ENCODE peak calls at places on chromosomes 3 and 15, in five cellular contexts. One of them, this sample, is unnamed.
A peak's percentile ranks its signal among the peaks of the same experiment; 100 is the strongest.

GRCh38 chr3:62669161-62669560 is 206.1 kb downstream of the CADPS start:
- DNase-seq in cardiac fibroblast: no peak
- DNase-seq in GM10248: no peak
- DNase-seq in psoas muscle: no peak
- DNase-seq in stimulated activated CD4-positive, alpha-beta T cell treated with anti-CD3 and anti-CD28 coated beads, Interleukin-2, amount 100 ng/mL, for 48 hours: no peak
- DNase-seq in this sample: no peak

GRCh38 chr3:12138044-12138443 is 20.7 kb downstream of the TIMP4 start:
- DNase-seq in cardiac fibroblast: peak; percentile 65
- DNase-seq in GM10248: peak; percentile 33
- DNase-seq in psoas muscle: no peak
- DNase-seq in stimulated activated CD4-positive, alpha-beta T cell treated with anti-CD3 and anti-CD28 coated beads, Interleukin-2, amount 100 ng/mL, for 48 hours: no peak
- DNase-seq in this sample: peak; percentile 52

GRCh38 chr3:37534940-37535339 is 326.7 kb upstream of the CTDSPL start:
- DNase-seq in cardiac fibroblast: no peak
- DNase-seq in GM10248: no peak
- DNase-seq in psoas muscle: no peak
- DNase-seq in stimulated activated CD4-positive, alpha-beta T cell treated with anti-CD3 and anti-CD28 coated beads, Interleukin-2, amount 100 ng/mL, for 48 hours: no peak
- DNase-seq in this sample: no peak

GRCh38 chr3:101849714-101850326 is 506 bp downstream of the NFKBIZ start:
- DNase-seq in cardiac fibroblast: no peak
- DNase-seq in GM10248: no peak
- DNase-seq in psoas muscle: peak; percentile 72
- DNase-seq in stimulated activated CD4-positive, alpha-beta T cell treated with anti-CD3 and anti-CD28 coated beads, Interleukin-2, amount 100 ng/mL, for 48 hours: peak; percentile 53
- DNase-seq in this sample: no peak

GRCh38 chr3:9170851-9171160 is 78.6 kb downstream of the SRGAP3 start:
- DNase-seq in cardiac fibroblast: no peak
- DNase-seq in GM10248: no peak
- DNase-seq in psoas muscle: no peak
- DNase-seq in stimulated activated CD4-positive, alpha-beta T cell treated with anti-CD3 and anti-CD28 coated beads, Interleukin-2, amount 100 ng/mL, for 48 hours: no peak
- DNase-seq in this sample: no peak

GRCh38 chr3:132626955-132627354 is 29.9 kb downstream of the ACKR4 start:
- DNase-seq in cardiac fibroblast: no peak
- DNase-seq in GM10248: no peak
- DNase-seq in psoas muscle: no peak
- DNase-seq in stimulated activated CD4-positive, alpha-beta T cell treated with anti-CD3 and anti-CD28 coated beads, Interleukin-2, amount 100 ng/mL, for 48 hours: no peak
- DNase-seq in this sample: no peak

GRCh38 chr3:5796541-5796940 is 609.0 kb downstream of the EDEM1 start:
- DNase-seq in cardiac fibroblast: no peak
- DNase-seq in GM10248: no peak
- DNase-seq in psoas muscle: no peak
- DNase-seq in stimulated activated CD4-positive, alpha-beta T cell treated with anti-CD3 and anti-CD28 coated beads, Interleukin-2, amount 100 ng/mL, for 48 hours: no peak
- DNase-seq in this sample: no peak

GRCh38 chr3:120457827-120458226 is 7.0 kb upstream of the FSTL1 start:
- DNase-seq in cardiac fibroblast: no peak
- DNase-seq in GM10248: no peak
- DNase-seq in psoas muscle: no peak
- DNase-seq in stimulated activated CD4-positive, alpha-beta T cell treated with anti-CD3 and anti-CD28 coated beads, Interleukin-2, amount 100 ng/mL, for 48 hours: no peak
- DNase-seq in this sample: no peak

GRCh38 chr3:195537995-195538394 is 5.1 kb downstream of the PPP1R2 start:
- DNase-seq in cardiac fibroblast: no peak
- DNase-seq in GM10248: peak; percentile 31
- DNase-seq in psoas muscle: no peak
- DNase-seq in stimulated activated CD4-positive, alpha-beta T cell treated with anti-CD3 and anti-CD28 coated beads, Interleukin-2, amount 100 ng/mL, for 48 hours: no peak
- DNase-seq in this sample: no peak

GRCh38 chr3:126893651-126894050 is 89.3 kb upstream of the PLXNA1 start:
- DNase-seq in cardiac fibroblast: no peak
- DNase-seq in GM10248: no peak
- DNase-seq in psoas muscle: no peak
- DNase-seq in stimulated activated CD4-positive, alpha-beta T cell treated with anti-CD3 and anti-CD28 coated beads, Interleukin-2, amount 100 ng/mL, for 48 hours: no peak
- DNase-seq in this sample: no peak

GRCh38 chr3:149621218-149622005 is 36.4 kb downstream of the WWTR1 start:
- DNase-seq in cardiac fibroblast: peak; percentile 80
- DNase-seq in GM10248: no peak
- DNase-seq in psoas muscle: no peak
- DNase-seq in stimulated activated CD4-positive, alpha-beta T cell treated with anti-CD3 and anti-CD28 coated beads, Interleukin-2, amount 100 ng/mL, for 48 hours: no peak
- DNase-seq in this sample: peak; percentile 87

GRCh38 chr3:195286115-195286872 is 15.3 kb upstream of the XXYLT1 start:
- DNase-seq in cardiac fibroblast: peak; percentile 62
- DNase-seq in GM10248: no peak
- DNase-seq in psoas muscle: no peak
- DNase-seq in stimulated activated CD4-positive, alpha-beta T cell treated with anti-CD3 and anti-CD28 coated beads, Interleukin-2, amount 100 ng/mL, for 48 hours: no peak
- DNase-seq in this sample: no peak

GRCh38 chr3:134038071-134038491 is 8.4 kb upstream of the SLCO2A1 start:
- DNase-seq in cardiac fibroblast: no peak
- DNase-seq in GM10248: no peak
- DNase-seq in psoas muscle: no peak
- DNase-seq in stimulated activated CD4-positive, alpha-beta T cell treated with anti-CD3 and anti-CD28 coated beads, Interleukin-2, amount 100 ng/mL, for 48 hours: no peak
- DNase-seq in this sample: no peak

GRCh38 chr15:64911317-64912186 is at the start of gene ANKDD1A:
- DNase-seq in cardiac fibroblast: peak; percentile 48
- DNase-seq in GM10248: peak; percentile 83
- DNase-seq in psoas muscle: peak; percentile 73
- DNase-seq in stimulated activated CD4-positive, alpha-beta T cell treated with anti-CD3 and anti-CD28 coated beads, Interleukin-2, amount 100 ng/mL, for 48 hours: peak; percentile 45
- DNase-seq in this sample: peak; percentile 31

GRCh38 chr3:171565133-171565532 is 104.9 kb upstream of the TNIK start:
- DNase-seq in cardiac fibroblast: no peak
- DNase-seq in GM10248: no peak
- DNase-seq in psoas muscle: no peak
- DNase-seq in stimulated activated CD4-positive, alpha-beta T cell treated with anti-CD3 and anti-CD28 coated beads, Interleukin-2, amount 100 ng/mL, for 48 hours: no peak
- DNase-seq in this sample: no peak

GRCh38 chr15:100721758-100722550 is 119.6 kb downstream of the ASB7 start:
- DNase-seq in cardiac fibroblast: peak; percentile 99
- DNase-seq in GM10248: peak; percentile 1
- DNase-seq in psoas muscle: peak; percentile 83
- DNase-seq in stimulated activated CD4-positive, alpha-beta T cell treated with anti-CD3 and anti-CD28 coated beads, Interleukin-2, amount 100 ng/mL, for 48 hours: no peak
- DNase-seq in this sample: peak; percentile 99

GRCh38 chr3:129077222-129077621 is 16.6 kb downstream of the GP9 start:
- DNase-seq in cardiac fibroblast: no peak
- DNase-seq in GM10248: no peak
- DNase-seq in psoas muscle: no peak
- DNase-seq in stimulated activated CD4-positive, alpha-beta T cell treated with anti-CD3 and anti-CD28 coated beads, Interleukin-2, amount 100 ng/mL, for 48 hours: no peak
- DNase-seq in this sample: no peak

GRCh38 chr15:67177750-67178149 is 76.7 kb downstream of the AAGAB start:
- DNase-seq in cardiac fibroblast: peak; percentile 40
- DNase-seq in GM10248: no peak
- DNase-seq in psoas muscle: peak; percentile 27
- DNase-seq in stimulated activated CD4-positive, alpha-beta T cell treated with anti-CD3 and anti-CD28 coated beads, Interleukin-2, amount 100 ng/mL, for 48 hours: no peak
- DNase-seq in this sample: peak; percentile 37

GRCh38 chr15:69074011-69074842 is 59.7 kb downstream of the NOX5 start:
- DNase-seq in cardiac fibroblast: peak; percentile 74
- DNase-seq in GM10248: no peak
- DNase-seq in psoas muscle: peak; percentile 68
- DNase-seq in stimulated activated CD4-positive, alpha-beta T cell treated with anti-CD3 and anti-CD28 coated beads, Interleukin-2, amount 100 ng/mL, for 48 hours: no peak
- DNase-seq in this sample: peak; percentile 78

GRCh38 chr3:18446067-18446793 is 21.1 kb upstream of the SATB1 start:
- DNase-seq in cardiac fibroblast: no peak
- DNase-seq in GM10248: no peak
- DNase-seq in psoas muscle: no peak
- DNase-seq in stimulated activated CD4-positive, alpha-beta T cell treated with anti-CD3 and anti-CD28 coated beads, Interleukin-2, amount 100 ng/mL, for 48 hours: no peak
- DNase-seq in this sample: no peak

GRCh38 chr3:66553714-66554113 is 52.9 kb upstream of the LRIG1 start:
- DNase-seq in cardiac fibroblast: no peak
- DNase-seq in GM10248: no peak
- DNase-seq in psoas muscle: no peak
- DNase-seq in stimulated activated CD4-positive, alpha-beta T cell treated with anti-CD3 and anti-CD28 coated beads, Interleukin-2, amount 100 ng/mL, for 48 hours: no peak
- DNase-seq in this sample: no peak

GRCh38 chr3:37324752-37325407 is 150.5 kb upstream of the LRRFIP2 start:
- DNase-seq in cardiac fibroblast: peak; percentile 54
- DNase-seq in GM10248: no peak
- DNase-seq in psoas muscle: no peak
- DNase-seq in stimulated activated CD4-positive, alpha-beta T cell treated with anti-CD3 and anti-CD28 coated beads, Interleukin-2, amount 100 ng/mL, for 48 hours: no peak
- DNase-seq in this sample: no peak

GRCh38 chr3:23640472-23641146 is 165.1 kb upstream of the UBE2E1 start:
- DNase-seq in cardiac fibroblast: peak; percentile 14
- DNase-seq in GM10248: no peak
- DNase-seq in psoas muscle: no peak
- DNase-seq in stimulated activated CD4-positive, alpha-beta T cell treated with anti-CD3 and anti-CD28 coated beads, Interleukin-2, amount 100 ng/mL, for 48 hours: no peak
- DNase-seq in this sample: no peak

GRCh38 chr3:164903820-164904451 is 174.4 kb downstream of the SI start:
- DNase-seq in cardiac fibroblast: no peak
- DNase-seq in GM10248: no peak
- DNase-seq in psoas muscle: no peak
- DNase-seq in stimulated activated CD4-positive, alpha-beta T cell treated with anti-CD3 and anti-CD28 coated beads, Interleukin-2, amount 100 ng/mL, for 48 hours: no peak
- DNase-seq in this sample: no peak

This sample was measured in LHCN-M2.